ENCODE peak calls at places on chromosome 13, in four cellular contexts. D is lower leg skin, J is HFF-Myc, L is AG04450. I is an unnamed sample.

GRCh38 chr13:69551193-69551592 is 556.4 kb upstream of the ATXN8OS start:
- DNase-seq in D (no peak), J (no peak), L (no peak), I (no peak)

GRCh38 chr13:54078271-54078670 is 1049.7 kb downstream of the OLFM4 start:
- DNase-seq in D (no peak), J (no peak), L (no peak), I (no peak)

GRCh38 chr13:33745370-33746324 is 72.3 kb upstream of the RFC3 start:
- DNase-seq in J (no peak), L (no peak), D (no peak), I (no peak)

GRCh38 chr13:69683921-69684663 is 423.5 kb upstream of the ATXN8OS start:
- DNase-seq in D (no peak), L (no peak), J (no peak), I (no peak)

GRCh38 chr13:83332751-83333150 is 549.5 kb downstream of the SLITRK1 start:
- DNase-seq in J (no peak), L (no peak), D (no peak), I (no peak)

GRCh38 chr13:48504606-48505369 is 28.1 kb downstream of the RCBTB2 start:
- DNase-seq in J (no peak), L (no peak), D (no peak), I (peak)

GRCh38 chr13:59478908-59479307 is 684.8 kb downstream of the DIAPH3 start:
- DNase-seq in J (no peak), D (no peak), L (no peak), I (peak)

GRCh38 chr13:67048084-67048792 is 181.9 kb downstream of the PCDH9 start:
- DNase-seq in J (peak), L (peak), D (no peak), I (no peak)

GRCh38 chr13:75395056-75395455 is 86.9 kb downstream of the TBC1D4 start:
- DNase-seq in J (no peak), L (no peak), D (no peak), I (no peak)

GRCh38 chr13:42883771-42884170 is 102.4 kb downstream of the FAM216B start:
- DNase-seq in D (no peak), J (peak), L (no peak), I (peak)

GRCh38 chr13:67023088-67023893 is 206.8 kb downstream of the PCDH9 start:
- DNase-seq in L (peak), J (peak), D (no peak), I (no peak)

GRCh38 chr13:90974249-90974954 is 373.1 kb upstream of the MIR17HG start:
- DNase-seq in D (no peak), J (no peak), L (no peak), I (no peak)

GRCh38 chr13:99477493-99477892 is 23.8 kb upstream of the TM9SF2 start:
- DNase-seq in D (no peak), L (no peak), J (no peak), I (no peak)

GRCh38 chr13:42497798-42498197 is 76.2 kb upstream of the TNFSF11 start:
- DNase-seq in D (no peak), L (no peak), J (no peak), I (no peak)

GRCh38 chr13:40375522-40376171 is 290.8 kb downstream of the FOXO1 start:
- DNase-seq in D (peak), L (no peak), J (no peak), I (no peak)

GRCh38 chr13:94120878-94121277 is 358.6 kb downstream of the DCT start:
- DNase-seq in D (no peak), L (no peak), J (no peak), I (no peak)

GRCh38 chr13:45880242-45880641 is 28.7 kb upstream of the SIAH3 start:
- DNase-seq in J (no peak), L (no peak), D (no peak), I (no peak)
- H3K4me3 ChIP-seq in J (no peak), L (no peak), D (no peak), I (no peak)

DNA sequence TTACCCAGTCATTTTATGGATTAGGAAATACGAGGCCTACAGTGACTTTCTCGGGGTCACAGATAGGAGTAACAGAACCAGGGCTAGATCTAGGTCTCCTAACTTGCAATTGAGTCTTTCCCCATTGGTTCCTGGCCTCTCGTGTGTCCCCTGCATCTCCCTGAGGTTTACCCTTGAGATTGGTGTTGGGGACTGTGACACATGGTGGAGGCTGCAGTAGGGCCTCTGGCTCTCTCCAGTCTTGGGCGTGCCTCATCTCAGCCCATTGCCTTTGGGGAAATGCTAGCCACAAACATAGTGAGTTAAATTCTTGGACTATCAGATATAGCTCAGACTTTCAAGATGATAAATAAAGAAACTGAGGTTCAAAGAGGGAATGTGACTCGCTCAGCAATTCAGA is 212.1 kb downstream of the KCNRG start:
- DNase-seq in J (no peak), L (no peak), D (no peak), I (no peak)
- H3K4me3 ChIP-seq in J (no peak), L (no peak), D (no peak), I (no peak)

GRCh38 chr13:113493315-113493951 is 2.9 kb upstream of the DCUN1D2 start:
- DNase-seq in D (no peak), J (peak), L (peak), I (no peak)
- H3K4me3 ChIP-seq in D (no peak), J (peak), L (peak), I (no peak)

DNA sequence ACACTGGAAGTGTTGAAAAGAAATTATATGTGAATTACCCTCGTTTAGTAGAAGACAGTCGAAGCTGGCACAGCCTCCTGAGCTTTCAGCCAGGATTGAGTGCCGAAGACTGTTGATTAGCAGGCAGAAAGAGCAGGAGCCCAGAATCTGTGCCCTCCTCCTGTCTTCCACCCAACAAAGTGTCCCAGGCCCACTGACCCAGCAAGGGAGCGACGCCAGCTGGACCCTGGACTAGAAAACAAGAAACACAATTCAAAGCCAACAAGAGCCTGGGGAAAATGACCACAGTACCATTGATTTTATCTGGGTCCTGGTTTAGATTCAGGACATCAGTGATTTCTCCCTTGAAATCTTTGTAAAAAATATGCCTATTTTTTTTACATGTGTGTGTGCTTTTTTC is 120.7 kb downstream of the RXFP2 start:
- DNase-seq in D (no peak), L (no peak), J (no peak), I (no peak)
- H3K4me3 ChIP-seq in D (no peak), L (no peak), J (no peak), I (no peak)

DNA sequence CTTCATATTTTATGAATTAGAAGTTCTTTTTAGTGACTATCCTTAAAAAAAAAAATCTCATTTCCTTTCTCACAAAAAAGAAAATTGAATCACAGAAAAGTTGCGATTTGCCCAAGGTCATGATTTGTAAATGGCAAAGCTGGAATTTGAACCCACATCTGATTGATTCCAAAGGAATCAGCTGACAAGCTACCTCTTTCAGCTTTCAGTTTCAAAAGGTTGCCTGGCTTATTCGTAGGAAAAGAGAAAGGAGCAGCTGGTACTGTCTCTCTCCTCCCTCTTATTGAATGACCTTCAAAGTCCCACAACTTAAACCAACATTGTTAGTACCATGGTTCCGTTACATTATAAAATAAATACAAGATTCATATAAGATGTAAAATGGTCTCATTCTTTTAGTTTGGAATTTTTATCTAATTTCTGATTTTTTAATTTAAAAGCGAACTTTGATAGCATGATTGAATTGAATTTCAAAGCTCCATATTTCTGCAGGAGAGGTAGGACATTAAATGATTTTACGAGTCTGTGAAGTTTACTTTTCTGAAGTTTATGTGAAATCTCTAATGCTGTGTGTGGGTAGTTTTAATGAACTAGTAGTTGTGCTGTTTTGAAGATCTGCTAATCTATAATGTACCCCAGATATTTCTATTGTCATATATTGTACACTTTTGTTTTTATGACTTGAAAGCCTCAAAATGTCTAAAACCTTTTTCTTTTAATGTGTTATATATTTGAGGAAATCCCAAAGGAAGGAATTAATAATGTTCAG is 18.5 kb upstream of the KCTD4 start:
- DNase-seq in D (no peak), J (no peak), L (no peak), I (no peak)
- H3K4me3 ChIP-seq in D (no peak), J (no peak), L (no peak), I (no peak)